ENCODE peak calls at places on chromosomes 13 and 19, in six cellular contexts. I, F, X, Q, K and N are unnamed samples.

GRCh38 chr19:18414504-18415176 is 4.6 kb upstream of the SSBP4 start:
- DNase-seq in X (no peak), I (no peak), F (no peak), K (no peak), Q (no peak), N (no peak)

GRCh38 chr19:28218728-28219127 is 994.2 kb downstream of the UQCRFS1 start:
- DNase-seq in I (no peak), F (no peak), X (no peak), K (no peak), Q (no peak), N (no peak)

GRCh38 chr13:38415233-38415632 is 65.6 kb downstream of the UFM1 start:
- DNase-seq in Q (no peak), K (no peak), I (no peak), F (no peak), X (no peak), N (no peak)

GRCh38 chr19:42363614-42364346 is 26.3 kb downstream of the CNFN start:
- DNase-seq in K (no peak), I (no peak), Q (no peak), F (no peak), X (no peak), N (no peak)

GRCh38 chr13:30301827-30302226 is 5.5 kb downstream of the KATNAL1 start:
- DNase-seq in I (no peak), Q (no peak), X (no peak), K (no peak), F (no peak), N (no peak)

GRCh38 chr13:42544246-42544915 is 29.6 kb upstream of the TNFSF11 start:
- DNase-seq in I (no peak), F (no peak), Q (no peak), X (no peak), K (no peak), N (no peak)

GRCh38 chr19:48111280-48111679 is 663 bp upstream of the PLA2G4C start:
- DNase-seq in X (no peak), F (no peak), Q (no peak), K (no peak), I (peak), N (no peak)

GRCh38 chr13:85737952-85738351 is 61.3 kb downstream of the SLITRK6 start:
- DNase-seq in F (no peak), X (no peak), I (no peak), Q (no peak), K (no peak), N (no peak)

GRCh38 chr19:860481-861098 is 1.1 kb downstream of the CFD start:
- DNase-seq in I (peak), F (no peak), K (peak), X (no peak), Q (peak), N (no peak)

GRCh38 chr19:58196911-58197616 is 14.2 kb downstream of the ZNF274 start:
- DNase-seq in K (peak), I (no peak), X (peak), Q (no peak), F (no peak), N (no peak)

GRCh38 chr13:47901451-47901850 is 99.6 kb downstream of the SUCLA2 start:
- DNase-seq in X (no peak), F (no peak), K (no peak), Q (no peak), I (no peak), N (no peak)